ENCODE peak calls at places on chromosome 6, in six cellular contexts. O is heart left ventricle; M is astrocyte; I is ovary; V is CD8-positive, alpha-beta T cell; F is fibroblast of lung. S is an unnamed sample. For H3K4me1, the result is how much of the 10 kb centered on the place peaks cover.

GRCh38 chr6:105642708-105643107 is 239.8 kb upstream of the PREP start:
- DNase-seq in O (no peak), I (no peak), F (peak), V (no peak), M (peak), S (no peak)

GRCh38 chr6:89268776-89269175 is 46.3 kb downstream of the GABRR2 start:
- DNase-seq in F (no peak), M (no peak), I (no peak), O (no peak), V (no peak), S (no peak)

GRCh38 chr6:44067073-44067759 is 60.0 kb downstream of the MRPL14 start:
- DNase-seq in F (no peak), I (no peak), V (no peak), O (no peak), M (no peak), S (no peak)

GRCh38 chr6:163554663-163555062 is 140.1 kb downstream of the QKI start:
- DNase-seq in O (no peak), M (no peak), I (no peak), F (peak), V (peak), S (peak)

GRCh38 chr6:107045733-107046312 is 17.8 kb downstream of the MTRES1 start:
- DNase-seq in F (no peak), M (no peak), V (no peak), O (no peak), I (no peak), S (no peak)

GRCh38 chr6:1643111-1643510 is 33.4 kb downstream of the FOXC1 start:
- DNase-seq in M (no peak), F (no peak), O (no peak), V (no peak), I (no peak), S (no peak)

GRCh38 chr6:92762414-92763374 is 656.7 kb downstream of the EPHA7 start:
- DNase-seq in O (no peak), V (no peak), F (peak), I (no peak), M (no peak), S (no peak)

GRCh38 chr6:159422041-159422984 is 253.1 kb downstream of the FNDC1 start:
- DNase-seq in M (peak), F (peak), V (no peak), I (no peak), O (no peak), S (no peak)

GRCh38 chr6:90343581-90343980 is 46.9 kb upstream of the BACH2 start:
- DNase-seq in I (peak), V (no peak), O (no peak), M (peak), F (peak), S (peak)

GRCh38 chr6:131107166-131107565 is 28.1 kb upstream of the AKAP7 start:
- DNase-seq in O (no peak), V (no peak), F (peak), I (no peak), M (peak), S (no peak)

GRCh38 chr6:40953486-40953885 is 85.5 kb downstream of the UNC5CL start:
- DNase-seq in V (no peak), M (no peak), F (no peak), I (no peak), O (no peak), S (no peak)

GRCh38 chr6:151681426-151682059 is 125.9 kb upstream of the ESR1 start:
- DNase-seq in I (peak), V (no peak), O (peak), F (no peak), M (no peak), S (no peak)

GRCh38 chr6:169093121-169093723 is 160.4 kb downstream of the THBS2 start:
- DNase-seq in V (no peak), M (no peak), I (no peak), F (no peak), O (no peak), S (no peak)

GRCh38 chr6:34491091-34491430 is 25.2 kb downstream of the PACSIN1 start:
- DNase-seq in F (peak), V (no peak), I (peak), M (peak), O (no peak), S (no peak)

GRCh38 chr6:27836783-27837635 is 75.2 kb downstream of the OR2B2 start:
- DNase-seq in I (peak), O (peak), V (peak), F (peak), M (peak), S (peak)

GRCh38 chr6:134114918-134115714 is 62.7 kb upstream of the SLC2A12 start:
- DNase-seq in M (no peak), F (no peak), O (no peak), V (no peak), I (no peak), S (no peak)

GRCh38 chr6:9405369-9405768 is 970.0 kb upstream of the SLC35B3 start:
- DNase-seq in V (no peak), O (no peak), I (no peak), M (peak), F (peak), S (no peak)

GRCh38 chr6:130713144-130713543 is 114.1 kb upstream of the SMLR1 start:
- DNase-seq in O (no peak), M (no peak), I (no peak), F (no peak), V (no peak), S (no peak)

GRCh38 chr6:77876300-77876699 is 223.5 kb downstream of the MEI4 start:
- DNase-seq in I (no peak), V (no peak), M (peak), O (no peak), F (peak), S (no peak)

GRCh38 chr6:131182991-131183425 is 47.7 kb downstream of the AKAP7 start:
- DNase-seq in M (no peak), V (no peak), I (no peak), F (peak), O (no peak), S (no peak)

GRCh38 chr6:42315991-42316378 is 98.3 kb upstream of the MRPS10 start:
- DNase-seq in I (no peak), F (peak), M (peak), O (no peak), V (no peak), S (no peak)

GRCh38 chr6:27260339-27260738 is 12.8 kb downstream of the PRSS16 start:
- DNase-seq in V (no peak), O (no peak), M (no peak), F (no peak), I (no peak), S (no peak)

GRCh38 chr6:11098009-11098408 is 4.4 kb downstream of the SMIM13 start:
- DNase-seq in V (no peak), M (no peak), O (no peak), I (no peak), F (no peak), S (no peak)

GRCh38 chr6:142846459-142846831 is 98.5 kb downstream of the HIVEP2 start:
- DNase-seq in M (peak), I (no peak), O (no peak), V (no peak), F (peak), S (no peak)
- H3K4me1 ChIP-seq in M (half or more), I (under half), O (half or more), V (half or more), F (under half), S (under half)

DNA sequence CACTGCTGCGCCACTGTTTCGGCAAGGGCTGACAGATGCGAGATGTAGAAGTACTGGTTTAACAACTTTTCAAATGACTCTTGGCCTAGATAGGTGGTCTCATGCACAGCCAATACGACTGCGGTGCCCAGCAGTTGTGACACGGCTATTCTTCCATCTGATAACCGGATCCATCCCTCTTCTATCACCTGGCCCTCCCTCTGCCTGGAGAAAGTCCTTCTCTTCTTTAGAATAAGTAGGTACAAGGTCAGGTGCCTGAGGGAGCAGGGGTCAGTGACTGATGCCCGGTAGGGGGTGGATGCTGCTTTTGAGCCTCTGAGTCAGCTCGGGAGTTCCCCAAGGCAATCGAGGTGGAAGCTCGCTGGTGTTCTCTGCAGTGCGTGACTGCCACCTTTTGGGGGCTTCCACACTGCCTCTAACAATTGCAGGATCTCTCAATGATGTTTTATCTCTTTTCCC is 166.8 kb upstream of the GRIK2 start:
- DNase-seq in V (no peak), M (peak), O (no peak), I (no peak), F (peak), S (peak)
- TF ChIP-seq CTCF in V (no peak), M (no peak), O (no peak), I (no peak), F (no peak), S (peak)

DNA sequence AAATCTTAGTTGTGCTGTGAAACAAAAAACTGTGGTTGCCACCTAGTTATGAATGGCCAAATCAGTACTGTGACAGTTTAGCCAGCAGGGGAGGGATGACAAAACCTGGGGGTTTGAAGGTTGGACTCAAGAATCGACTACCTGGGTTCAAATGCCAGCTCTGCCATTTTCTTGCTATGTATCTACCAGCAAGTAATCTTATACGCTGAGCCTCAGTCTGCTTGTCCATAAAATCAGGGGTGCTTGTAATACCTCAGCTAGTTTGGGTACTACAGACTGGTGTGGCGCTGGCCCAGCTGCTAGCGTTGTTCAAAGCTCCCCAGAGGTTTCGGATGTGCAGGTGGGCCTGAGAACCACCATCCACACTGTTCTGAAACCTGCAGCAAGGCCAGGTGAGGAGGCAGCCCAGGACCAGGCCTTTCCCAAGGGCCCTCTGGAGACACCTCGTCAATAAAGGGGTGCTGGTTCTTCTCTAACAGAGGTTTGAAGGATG is 40.4 kb downstream of the TRAM2 start:
- DNase-seq in I (no peak), O (no peak), F (no peak), M (no peak), V (no peak), S (no peak)
- H3K4me1 ChIP-seq in I (under half), O (under half), F (half or more), M (half or more), V (under half), S (under half)

DNA sequence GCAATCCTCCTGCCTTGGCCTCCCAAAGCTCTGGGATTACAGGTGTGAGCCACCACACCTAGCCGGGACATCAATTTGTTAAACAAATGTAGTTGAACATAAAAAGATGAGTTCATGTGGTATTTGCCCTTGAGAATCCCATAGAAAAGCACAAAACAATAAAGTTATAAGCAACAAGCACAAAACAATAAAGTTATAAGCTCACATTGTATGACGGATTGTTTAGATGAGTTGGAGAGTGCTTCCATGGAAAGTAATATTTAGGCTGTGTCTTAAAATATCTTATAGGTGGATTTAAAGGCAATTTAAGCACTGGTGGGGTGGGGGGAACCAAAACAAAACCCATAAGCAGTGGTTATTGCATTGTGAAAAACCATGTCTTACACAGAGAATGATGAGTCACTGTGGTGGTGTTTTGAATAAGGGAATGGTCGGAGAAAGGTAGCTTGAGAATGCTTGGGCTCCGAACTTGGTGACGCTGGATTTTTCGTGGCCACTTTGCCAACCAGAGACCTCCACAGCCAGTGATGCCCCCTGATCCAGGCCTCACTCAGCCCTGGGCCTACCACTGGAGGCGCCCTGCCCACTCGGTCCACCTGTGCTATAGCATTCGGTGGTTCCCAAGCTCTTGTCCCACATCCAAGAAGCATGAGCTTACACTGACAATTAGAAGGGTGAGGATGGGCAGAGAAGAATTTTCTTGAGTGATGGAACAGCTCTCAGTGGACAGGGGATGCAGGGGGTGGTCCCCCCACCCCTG is 256.0 kb downstream of the CDKAL1 start:
- DNase-seq in O (no peak), M (peak), I (no peak), F (peak), V (no peak), S (no peak)
- TF ChIP-seq CTCF in O (no peak), M (no peak), I (no peak), F (no peak), V (no peak), S (no peak)

GRCh38 chr6:37821449-37821848 is 1.9 kb downstream of the ZFAND3 start:
- DNase-seq in F (no peak), V (no peak), O (no peak), M (no peak), I (no peak), S (no peak)
- H3K4me1 ChIP-seq in F (under half), V (under half), O (half or more), M (under half), I (under half), S (under half)

DNA sequence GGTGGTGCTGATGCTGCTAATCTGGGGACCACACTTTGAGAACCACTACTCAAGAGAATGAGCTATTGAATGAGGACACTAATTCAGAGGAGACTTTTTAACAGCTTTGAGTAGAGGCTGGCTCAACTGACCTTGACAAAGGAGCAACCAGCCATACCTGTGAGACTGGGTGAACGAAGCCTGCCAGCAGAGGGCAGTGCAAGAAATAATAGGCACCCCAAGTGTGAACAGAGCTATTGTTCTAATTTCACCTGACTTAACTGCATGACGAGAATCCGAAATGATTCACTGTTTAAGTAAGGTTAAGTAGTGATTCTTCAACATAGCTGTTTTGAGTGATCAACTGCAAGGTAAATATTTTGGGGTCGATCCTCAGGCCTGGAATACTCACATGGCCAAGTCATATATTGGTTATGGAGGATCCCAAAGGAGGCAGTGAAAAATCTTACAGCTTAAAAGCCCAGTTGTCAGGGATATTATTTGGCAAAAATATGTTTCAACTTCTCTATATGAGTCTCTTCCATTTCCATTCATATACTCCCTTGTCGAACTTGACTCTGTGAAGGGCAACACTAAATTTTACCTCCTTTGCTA is 550.5 kb upstream of the MARCKS start:
- DNase-seq in I (peak), F (peak), O (no peak), V (no peak), M (no peak), S (peak)
- TF ChIP-seq CTCF in I (no peak), F (peak), O (peak), V (peak), M (peak), S (peak)

DNA sequence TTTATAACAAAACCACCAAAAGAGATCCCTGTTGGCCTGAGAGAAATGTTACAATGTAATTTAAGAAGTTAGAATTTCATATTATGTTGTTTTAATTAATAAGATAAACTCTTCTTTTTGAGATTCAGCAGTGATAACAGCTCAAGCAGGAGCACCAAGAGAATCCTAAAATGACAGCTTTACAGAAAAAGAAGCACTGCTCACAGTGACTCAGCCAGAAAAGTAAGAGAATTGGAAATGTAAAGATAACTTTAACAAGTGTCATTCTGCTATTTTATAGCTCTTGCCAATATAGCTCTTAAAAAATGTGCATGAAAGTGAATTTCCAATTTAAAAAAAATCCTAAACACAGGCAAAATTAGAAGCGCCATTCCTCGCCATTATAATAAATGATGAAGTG is 111.3 kb downstream of the UBE3D start:
- DNase-seq in V (no peak), M (no peak), I (no peak), F (peak), O (no peak), S (no peak)
- H3K4me1 ChIP-seq in V (under half), M (under half), I (under half), F (under half), O (under half), S (under half)

GRCh38 chr6:109892451-109893435 is 85.4 kb upstream of the GPR6 start:
- DNase-seq in O (no peak), F (no peak), V (no peak), M (no peak), I (no peak), S (no peak)
- TF ChIP-seq CTCF in O (no peak), F (no peak), V (no peak), M (no peak), I (no peak), S (peak)

GRCh38 chr6:14095444-14095843 is 22.1 kb upstream of the CD83 start:
- DNase-seq in F (no peak), V (no peak), M (no peak), I (no peak), O (no peak), S (no peak)
- H3K4me1 ChIP-seq in F (under half), V (under half), M (under half), I (under half), O (under half), S (under half)